ENCODE peak calls at places on chromosome 18, in four cellular contexts. V, B, A and U are unnamed samples. For H3K4me1, H3K27me3 and H3K36me3, the result is how much of the 10 kb centered on the place peaks cover.

GRCh38 chr18:49238433-49239042 is 221.9 kb downstream of the DYM start:
- DNase-seq in V (no peak), B (no peak), A (peak), U (no peak)

GRCh38 chr18:58727776-58728500 is 56.7 kb downstream of the MALT1 start:
- DNase-seq in V (no peak), B (no peak), A (peak), U (no peak)

GRCh38 chr18:57110295-57110694 is 36.6 kb upstream of the BOD1L2 start:
- DNase-seq in V (no peak), B (no peak), A (no peak), U (no peak)

GRCh38 chr18:8705941-8706544 is 687 bp downstream of the MTCL1 start:
- DNase-seq in V (no peak), B (peak), A (no peak), U (no peak)

GRCh38 chr18:45014047-45014501 is 333.4 kb downstream of the SETBP1 start:
- DNase-seq in V (peak), B (no peak), A (peak), U (no peak)

GRCh38 chr18:8828798-8829197 is 123.4 kb downstream of the MTCL1 start:
- DNase-seq in V (no peak), B (no peak), A (no peak), U (no peak)

GRCh38 chr18:34936772-34937171 is 104.4 kb upstream of the MAPRE2 start:
- DNase-seq in V (no peak), B (no peak), A (no peak), U (no peak)

GRCh38 chr18:3620146-3621119 is 170.5 kb downstream of the TGIF1 start:
- DNase-seq in V (no peak), B (no peak), A (no peak), U (no peak)

GRCh38 chr18:63511285-63511684 is 30.9 kb upstream of the SERPINB12 start:
- DNase-seq in V (no peak), B (no peak), A (peak), U (peak)

GRCh38 chr18:4599312-4599711 is 144.2 kb upstream of the DLGAP1 start:
- DNase-seq in V (no peak), B (no peak), A (no peak), U (no peak)

GRCh38 chr18:72542993-72543361 is 1.2 kb downstream of the CBLN2 start:
- DNase-seq in V (no peak), B (no peak), A (no peak), U (no peak)

GRCh38 chr18:61816071-61816470 is 76.7 kb downstream of the RNF152 start:
- DNase-seq in V (no peak), B (no peak), A (no peak), U (no peak)

GRCh38 chr18:46461993-46462392 is 195.0 kb downstream of the LOXHD1 start:
- DNase-seq in V (no peak), B (no peak), A (no peak), U (no peak)

GRCh38 chr18:46460754-46461153 is 196.3 kb downstream of the LOXHD1 start:
- DNase-seq in V (no peak), B (no peak), A (no peak), U (no peak)

GRCh38 chr18:46462523-46462922 is 194.5 kb downstream of the LOXHD1 start:
- DNase-seq in V (no peak), B (no peak), A (no peak), U (no peak)

GRCh38 chr18:46458472-46458871 is 198.5 kb downstream of the LOXHD1 start:
- DNase-seq in V (no peak), B (no peak), A (no peak), U (no peak)

GRCh38 chr18:46459789-46460455 is 197.1 kb downstream of the LOXHD1 start:
- DNase-seq in V (no peak), B (no peak), A (no peak), U (no peak)
- H3K4me1 ChIP-seq in V (under half), B (under half), A (under half), U (under half)

GRCh38 chr18:21100678-21101077 is 10.9 kb downstream of the ROCK1 start:
- DNase-seq in V (no peak), B (no peak), A (no peak), U (no peak)

GRCh38 chr18:21093133-21093532 is 18.5 kb downstream of the ROCK1 start:
- DNase-seq in V (no peak), B (no peak), A (no peak), U (no peak)

GRCh38 chr18:21100141-21100540 is 11.5 kb downstream of the ROCK1 start:
- DNase-seq in V (no peak), B (no peak), A (peak), U (no peak)

GRCh38 chr18:21099442-21099841 is 12.2 kb downstream of the ROCK1 start:
- DNase-seq in V (no peak), B (no peak), A (no peak), U (no peak)

DNA sequence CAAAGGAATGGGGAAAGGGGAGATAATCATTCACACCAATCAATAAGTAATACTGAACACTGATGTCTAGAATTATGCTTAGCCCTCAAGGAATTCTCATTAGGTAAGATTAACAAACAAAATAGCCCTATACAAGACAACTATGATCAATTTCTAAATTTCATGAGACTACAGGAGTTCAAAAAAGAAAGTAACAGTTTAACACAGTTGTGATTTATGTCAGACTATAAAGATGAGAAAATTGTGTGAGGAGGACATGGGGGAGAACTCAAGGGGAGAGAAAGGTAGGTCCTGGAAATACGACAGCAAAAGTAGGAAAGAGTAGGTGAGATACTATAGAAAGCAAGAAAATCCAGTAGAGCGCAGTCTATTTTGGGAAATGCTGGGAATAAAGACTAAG is 14.9 kb downstream of the ROCK1 start:
- DNase-seq in V (no peak), B (no peak), A (no peak), U (no peak)
- H3K27me3 ChIP-seq in V (under half), B (under half), A (under half), U (under half)

DNA sequence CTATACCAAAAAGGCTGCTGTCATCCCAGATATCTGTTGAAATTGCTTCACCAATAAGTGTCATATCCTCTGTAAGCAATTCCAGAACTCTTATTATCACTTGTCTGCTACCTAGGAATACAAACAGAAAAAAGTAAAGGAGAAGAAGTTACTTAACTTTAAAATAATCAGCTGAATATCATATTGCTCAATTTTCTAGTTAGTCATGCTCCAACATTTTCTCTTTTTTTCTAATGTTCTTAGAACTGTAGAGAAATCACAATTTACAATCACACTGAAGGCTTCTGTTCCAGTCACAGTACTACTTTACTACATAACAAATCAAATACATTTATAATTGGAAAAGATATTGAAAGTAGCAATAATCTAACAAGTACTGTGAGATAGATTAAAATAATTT is 17.4 kb downstream of the RTTN start:
- DNase-seq in V (no peak), B (no peak), A (no peak), U (no peak)
- H3K36me3 ChIP-seq in V (under half), B (under half), A (under half), U (under half)

DNA sequence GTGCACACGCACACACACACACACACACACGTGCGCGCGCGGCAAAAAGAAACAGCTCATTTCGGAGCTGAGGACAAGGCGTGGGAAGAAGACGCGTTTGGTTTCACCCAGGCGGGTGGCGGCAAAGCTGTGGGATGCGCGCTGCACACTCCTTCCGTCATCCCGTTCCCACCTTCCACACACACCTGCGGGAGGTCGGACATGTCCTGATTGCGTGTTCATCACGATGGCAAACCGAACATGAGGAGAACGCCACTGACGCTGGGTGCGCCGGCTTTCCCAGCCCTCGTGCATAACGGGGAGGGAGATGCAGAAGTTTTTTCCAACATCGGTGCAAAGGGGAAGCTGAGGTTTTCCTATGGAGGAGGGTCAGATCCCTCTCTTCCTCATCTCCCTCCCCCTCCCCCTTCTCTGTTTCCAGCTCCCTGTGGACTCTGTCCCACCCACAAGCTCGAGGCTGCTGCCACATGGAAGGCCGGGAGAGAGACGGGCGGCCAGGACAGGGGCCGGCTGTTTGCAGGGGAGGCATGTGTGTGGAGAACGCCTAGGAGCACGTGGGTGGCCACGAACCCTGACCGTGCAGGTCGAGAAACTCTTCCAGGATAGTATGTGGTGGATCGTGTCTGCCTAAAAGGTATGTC is 20.3 kb downstream of the MBP start:
- DNase-seq in V (no peak), B (no peak), A (no peak), U (no peak)
- H3K4me1 ChIP-seq in V (under half), B (half or more), A (under half), U (under half)